ENCODE peak calls at places on chromosomes 13 and 19, in four cellular contexts. U is cerebellar cortex; R is CD4-positive, alpha-beta T cell; T is NCI-H1417. N is an unnamed sample.

GRCh38 chr13:51221674-51222509 is at the start of gene FAM124A:
- DNase-seq in T (peak), U (peak), R (peak), N (peak)

GRCh38 chr19:30649934-30650614 is 277.9 kb downstream of the ZNF536 start:
- DNase-seq in U (peak), T (peak), R (no peak), N (peak)

GRCh38 chr13:28536371-28536770 is 41.4 kb upstream of the FLT1 start:
- DNase-seq in U (no peak), R (no peak), T (no peak), N (no peak)

GRCh38 chr13:32790731-32791130 is 204.5 kb downstream of the PDS5B start:
- DNase-seq in T (no peak), U (no peak), R (no peak), N (no peak)

GRCh38 chr13:27919934-27920676 is at the start of gene PDX1:
- DNase-seq in R (no peak), T (no peak), U (no peak), N (no peak)

GRCh38 chr19:57317503-57317902 is 2.8 kb upstream of the ZNF543 start:
- DNase-seq in U (peak), T (no peak), R (no peak), N (peak)

GRCh38 chr13:50228527-50228926 is 213.3 kb downstream of the KCNRG start:
- DNase-seq in T (peak), U (no peak), R (no peak), N (peak)

GRCh38 chr13:97259787-97260641 is 37.9 kb downstream of the MBNL2 start:
- DNase-seq in T (no peak), U (no peak), R (no peak), N (no peak)

GRCh38 chr13:24615911-24616472 is 64.2 kb upstream of the ATP12A start:
- DNase-seq in T (no peak), U (no peak), R (no peak), N (no peak)

GRCh38 chr13:113417008-113417735 is 36.1 kb downstream of the ADPRHL1 start:
- DNase-seq in R (no peak), T (no peak), U (no peak), N (no peak)

GRCh38 chr13:35471466-35472307 is 4.8 kb downstream of the MAB21L1 start:
- DNase-seq in R (no peak), T (no peak), U (peak), N (no peak)

GRCh38 chr19:55592391-55593090 is 6.8 kb downstream of the FIZ1 start:
- DNase-seq in T (no peak), U (no peak), R (no peak), N (no peak)

GRCh38 chr13:102703721-102704035 is 8.8 kb upstream of the METTL21C start:
- DNase-seq in R (no peak), T (no peak), U (no peak), N (no peak)

GRCh38 chr13:42484396-42484795 is 89.6 kb upstream of the TNFSF11 start:
- DNase-seq in R (no peak), T (no peak), U (no peak), N (no peak)

GRCh38 chr19:1047696-1048147 is 7.8 kb downstream of the ABCA7 start:
- DNase-seq in U (no peak), T (no peak), R (no peak), N (no peak)

GRCh38 chr13:32409561-32410440 is 18.1 kb downstream of the N4BP2L1 start:
- DNase-seq in R (no peak), T (peak), U (no peak), N (peak)

GRCh38 chr13:112773601-112774447 is 84.0 kb downstream of the ATP11A start:
- DNase-seq in R (no peak), U (no peak), T (no peak), N (no peak)

GRCh38 chr13:23159205-23159586 is 21.6 kb upstream of the SGCG start:
- DNase-seq in R (no peak), U (no peak), T (no peak), N (no peak)

GRCh38 chr13:98171806-98172569 is 5.1 kb downstream of the RNF113B start:
- DNase-seq in T (no peak), U (peak), R (no peak), N (no peak)

GRCh38 chr19:55472463-55472862 is 4.0 kb upstream of the ZNF628 start:
- DNase-seq in T (no peak), U (no peak), R (no peak), N (no peak)

GRCh38 chr19:788821-789472 is 8.3 kb upstream of the PTBP1 start:
- DNase-seq in R (no peak), T (no peak), U (peak), N (no peak)

GRCh38 chr13:98543380-98544104 is 33.4 kb downstream of the STK24 start:
- DNase-seq in U (no peak), T (no peak), R (no peak), N (no peak)

GRCh38 chr19:6564393-6564792 is 26.6 kb downstream of the CD70 start:
- DNase-seq in R (no peak), T (no peak), U (no peak), N (no peak)

GRCh38 chr19:2887391-2887914 is 13.3 kb upstream of the ZNF57 start:
- DNase-seq in T (peak), R (no peak), U (peak), N (peak)

GRCh38 chr19:12272980-12273901 is 21.4 kb downstream of the ZNF44 start:
- DNase-seq in R (no peak), T (no peak), U (no peak), N (no peak)

GRCh38 chr19:58227964-58228583 is 640 bp upstream of the ZNF544 start:
- DNase-seq in T (peak), U (peak), R (no peak), N (no peak)

GRCh38 chr13:53121131-53121773 is 92.6 kb downstream of the OLFM4 start:
- DNase-seq in T (no peak), R (no peak), U (no peak), N (peak)

GRCh38 chr19:48319647-48320537 is 5.5 kb upstream of the EMP3 start:
- DNase-seq in R (peak), U (peak), T (peak), N (no peak)

N was measured in NCI-H2227 treated with DMSO at 0.1 percent for 48 hours.